ENCODE peak calls at places on chromosomes 11 and 22, in seven cellular contexts. L is A549, I is HepG2, P is SK-N-SH, N is H1, A is GM12878, M is K562. S is an unnamed sample.

GRCh38 chr22:46045459-46046298 is 68.7 kb upstream of the WNT7B start:
- DNase-seq in L (no peak), I (no peak), M (no peak), P (no peak), N (no peak), A (no peak), S (no peak)

GRCh38 chr11:71446942-71447688 is 1.1 kb downstream of the DHCR7 start:
- DNase-seq in M (no peak), L (no peak), N (no peak), A (no peak), I (peak), P (no peak), S (peak)

GRCh38 chr22:19109198-19110063 is 12.8 kb downstream of the DGCR2 start:
- DNase-seq in N (no peak), L (no peak), I (peak), P (no peak), M (no peak), A (peak), S (peak)

GRCh38 chr11:115238802-115239201 is 265.4 kb downstream of the CADM1 start:
- DNase-seq in I (no peak), P (no peak), N (no peak), A (no peak), L (no peak), M (no peak), S (no peak)

GRCh38 chr11:22711212-22711770 is 44.9 kb downstream of the GAS2 start:
- DNase-seq in M (no peak), N (no peak), L (no peak), A (no peak), P (no peak), I (no peak), S (no peak)

GRCh38 chr11:95283146-95283545 is 52.1 kb upstream of the SESN3 start:
- DNase-seq in M (no peak), P (no peak), I (no peak), N (no peak), A (no peak), L (no peak), S (no peak)

GRCh38 chr11:107916671-107917241 is 11.5 kb upstream of the RAB39A start:
- DNase-seq in L (no peak), M (peak), P (no peak), I (peak), A (no peak), N (no peak), S (no peak)

GRCh38 chr11:64150481-64151239 is 15.3 kb downstream of the MACROD1 start:
- DNase-seq in N (no peak), L (no peak), A (no peak), I (no peak), M (no peak), P (no peak), S (no peak)

GRCh38 chr11:64845125-64845735 is 777 bp upstream of the CDC42BPG start:
- DNase-seq in A (no peak), N (no peak), L (no peak), I (peak), M (no peak), P (no peak), S (no peak)

GRCh38 chr22:19723990-19724827 is 870 bp downstream of the GP1BB start:
- DNase-seq in A (no peak), N (peak), L (no peak), P (no peak), M (peak), I (peak), S (peak)

GRCh38 chr11:131638889-131639288 is 268.5 kb downstream of the NTM start:
- DNase-seq in A (no peak), N (no peak), L (no peak), P (no peak), I (no peak), M (no peak), S (no peak)

GRCh38 chr22:24801906-24802504 is 4.0 kb upstream of the SGSM1 start:
- DNase-seq in N (no peak), M (no peak), A (no peak), I (peak), P (no peak), L (no peak), S (no peak)

GRCh38 chr22:45504703-45505341 is 2.1 kb downstream of the FBLN1 start:
- DNase-seq in M (no peak), A (no peak), P (peak), L (no peak), N (peak), I (no peak), S (peak)

GRCh38 chr11:68120212-68121066 is 749 bp downstream of the CHKA start:
- DNase-seq in M (peak), N (no peak), A (peak), P (peak), I (peak), L (no peak), S (peak)

GRCh38 chr22:45644714-45645113 is 26.9 kb upstream of the ATXN10 start:
- DNase-seq in I (no peak), P (no peak), L (no peak), N (no peak), A (no peak), M (no peak), S (no peak)

GRCh38 chr22:32327066-32327465 is 30.6 kb upstream of the RFPL3 start:
- DNase-seq in P (no peak), L (no peak), I (no peak), A (no peak), M (no peak), N (no peak), S (no peak)

GRCh38 chr22:25146906-25147754 is 52.5 kb upstream of the CRYBB3 start:
- DNase-seq in P (no peak), M (no peak), L (no peak), N (no peak), I (no peak), A (no peak), S (no peak)

GRCh38 chr11:808427-809286 is 1.1 kb upstream of the RPLP2 start:
- DNase-seq in L (peak), A (no peak), I (peak), P (peak), N (no peak), M (no peak), S (no peak)

GRCh38 chr11:111870887-111871692 is at the start of gene ALG9:
- DNase-seq in P (peak), L (peak), I (peak), M (peak), N (peak), A (peak), S (peak)

GRCh38 chr11:114075891-114076441 is 16.5 kb downstream of the ZBTB16 start:
- DNase-seq in P (peak), I (peak), L (peak), A (no peak), N (peak), M (peak), S (peak)

GRCh38 chr11:116596346-116597260 is 176.2 kb downstream of the BUD13 start:
- DNase-seq in L (no peak), A (no peak), N (no peak), M (no peak), P (no peak), I (no peak), S (no peak)

GRCh38 chr11:126963115-126963514 is 37.5 kb downstream of the KIRREL3 start:
- DNase-seq in N (no peak), L (no peak), P (no peak), I (no peak), M (no peak), A (no peak), S (no peak)

GRCh38 chr11:12026331-12027211 is 18.1 kb upstream of the DKK3 start:
- DNase-seq in N (no peak), L (no peak), M (no peak), A (peak), I (no peak), P (no peak), S (no peak)

GRCh38 chr11:62399172-62399867 is 19.5 kb upstream of the SCGB1A1 start:
- DNase-seq in A (no peak), M (no peak), I (no peak), L (no peak), P (no peak), N (no peak), S (no peak)

GRCh38 chr11:113557926-113558325 is 82.7 kb upstream of the DRD2 start:
- DNase-seq in N (no peak), A (no peak), P (no peak), M (no peak), I (no peak), L (no peak), S (no peak)

GRCh38 chr22:44493206-44493605 is 4.8 kb downstream of the RTL6 start:
- DNase-seq in I (no peak), A (no peak), N (no peak), P (no peak), M (no peak), L (no peak), S (no peak)

GRCh38 chr11:43376594-43376993 is 17.9 kb downstream of the TTC17 start:
- DNase-seq in M (no peak), N (no peak), L (no peak), P (no peak), I (peak), A (no peak), S (peak)

GRCh38 chr11:126391970-126392637 is 36.6 kb downstream of the ST3GAL4 start:
- DNase-seq in P (no peak), M (peak), A (peak), L (no peak), N (no peak), I (peak), S (no peak)

GRCh38 chr11:1604181-1604580 is 4.1 kb downstream of the KRTAP5-3 start:
- DNase-seq in A (no peak), P (no peak), L (no peak), I (no peak), M (no peak), N (no peak), S (no peak)

DNA sequence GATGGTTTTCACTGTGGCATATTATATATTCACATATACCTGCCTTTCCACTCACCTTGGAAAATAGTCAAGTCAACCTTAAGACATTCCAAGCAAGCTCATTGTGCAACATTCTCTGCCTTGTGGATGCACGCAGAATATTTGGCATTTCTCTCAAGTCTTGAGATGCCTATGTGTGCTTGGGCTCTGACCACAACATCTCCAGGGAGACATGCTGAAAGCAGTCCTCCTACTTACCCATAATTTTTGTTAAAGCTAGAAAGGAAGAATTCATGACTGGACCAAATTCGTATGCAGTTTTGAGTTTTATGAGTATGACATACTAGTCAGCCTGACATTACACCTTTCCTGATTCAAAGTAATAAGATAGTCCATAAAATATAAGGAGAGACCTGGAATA is 684.0 kb downstream of the OPCML start:
- DNase-seq in I (no peak), P (no peak), M (no peak), L (no peak), N (no peak), A (no peak), S (peak)
- TF ChIP-seq RFX5 in I (no peak), P (no peak), M (no peak), L (no peak), N (no peak), A (no peak), S (no peak)

DNA sequence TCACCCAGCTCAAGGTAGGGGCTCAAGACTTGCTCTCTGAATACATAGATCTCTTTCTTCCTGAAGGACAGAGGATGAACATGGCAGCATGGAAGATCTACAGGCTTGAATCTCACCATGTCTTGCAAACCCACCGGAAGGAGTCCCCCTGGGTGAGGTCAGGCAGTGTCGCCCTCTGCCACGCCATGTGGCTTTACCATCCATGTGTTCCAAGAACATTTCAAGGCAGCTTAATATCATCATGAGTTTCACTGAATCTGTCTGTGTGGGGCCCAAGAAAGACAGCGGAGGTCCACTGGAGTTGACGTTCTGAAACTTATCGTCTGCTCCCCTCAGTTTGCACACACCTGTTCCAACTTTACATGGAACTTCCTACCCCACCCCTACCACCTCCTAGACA is 1202.6 kb downstream of the TBC1D22A start:
- DNase-seq in A (no peak), N (no peak), I (no peak), P (no peak), M (no peak), L (no peak), S (no peak)
- TF ChIP-seq RFX5 in A (no peak), N (no peak), I (no peak), P (no peak), M (no peak), L (no peak), S (no peak)

GRCh38 chr11:2825261-2825885 is 60.2 kb downstream of the CDKN1C start:
- DNase-seq in L (no peak), A (no peak), I (peak), M (peak), P (no peak), N (no peak), S (peak)
- TF ChIP-seq RFX5 in L (no peak), A (no peak), I (no peak), M (no peak), P (no peak), N (no peak), S (no peak)

GRCh38 chr11:74008373-74009229 is at the start of gene UCP3:
- DNase-seq in L (no peak), P (no peak), A (no peak), N (no peak), M (no peak), I (no peak), S (no peak)
- TF ChIP-seq RFX5 in L (no peak), P (no peak), A (no peak), N (no peak), M (no peak), I (no peak), S (no peak)

DNA sequence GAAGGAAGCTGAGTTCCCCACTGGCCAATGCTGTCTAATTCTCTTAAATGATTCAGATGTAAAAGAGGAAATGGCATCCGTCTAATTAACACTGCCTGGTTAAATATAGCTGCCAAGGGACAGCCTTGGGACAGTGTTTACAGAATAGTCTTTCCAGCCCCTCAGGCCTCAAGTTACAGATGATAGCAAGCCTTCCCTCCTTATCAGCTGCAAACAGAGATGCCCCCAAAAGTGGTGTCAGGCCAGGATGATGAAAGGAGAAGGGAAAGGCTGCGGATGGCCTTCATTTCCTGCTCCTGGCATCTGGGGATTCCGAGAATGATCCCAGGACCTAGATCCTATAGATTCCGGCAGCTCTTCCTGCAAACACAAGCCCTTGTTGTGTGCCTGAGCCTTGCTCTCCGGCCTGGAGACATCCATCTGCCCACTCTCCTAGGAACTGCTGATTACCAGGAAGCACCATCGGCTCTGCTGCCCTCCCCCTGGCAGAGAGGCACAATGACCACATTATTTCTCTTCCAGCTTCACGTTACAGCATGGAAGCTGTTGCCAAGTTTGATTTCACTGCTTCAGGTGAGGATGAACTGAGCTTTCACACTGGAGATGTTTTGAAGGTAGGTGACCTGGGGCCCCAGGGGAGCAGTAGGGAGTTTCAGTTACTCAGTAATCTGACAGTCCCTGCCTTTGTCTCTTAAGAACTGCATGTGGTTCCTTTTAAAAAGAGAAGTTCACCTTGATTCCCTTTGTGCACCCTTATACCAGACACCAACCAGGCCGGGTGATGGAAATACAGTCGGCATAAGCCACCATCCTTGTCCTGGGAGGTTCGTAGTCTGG is 13.4 kb upstream of the TMA7B start:
- DNase-seq in I (no peak), N (no peak), P (peak), A (no peak), L (no peak), M (peak), S (no peak)
- TF ChIP-seq RFX5 in I (no peak), N (no peak), P (no peak), A (no peak), L (no peak), M (no peak), S (no peak)

GRCh38 chr11:119584193-119585037 is 144.6 kb downstream of the NECTIN1 start:
- DNase-seq in L (peak), A (no peak), I (no peak), P (peak), N (peak), M (peak), S (peak)
- TF ChIP-seq RFX5 in L (no peak), A (no peak), I (no peak), P (no peak), N (no peak), M (no peak), S (no peak)

S was measured in IMR-90.